ENCODE peak calls at places on chromosomes 13 and 19, in five cellular contexts. G is lung; S is CD8-positive, alpha-beta T cell; L is epithelial cell of proximal tubule; B is BE2C. M is an unnamed sample.

GRCh38 chr13:82847595-82847994 is 1034.7 kb downstream of the SLITRK1 start:
- DNase-seq in G (no peak), S (no peak), L (no peak), B (no peak), M (no peak)

GRCh38 chr19:41323430-41324125 is 13.6 kb downstream of the CCDC97 start:
- DNase-seq in G (no peak), S (peak), L (no peak), B (peak), M (no peak)

GRCh38 chr13:25095862-25096453 is at the start of gene PABPC3:
- DNase-seq in G (no peak), S (no peak), L (no peak), B (no peak), M (no peak)

GRCh38 chr13:19685034-19685433 is 51.6 kb downstream of the MPHOSPH8 start:
- DNase-seq in G (no peak), S (no peak), L (peak), B (no peak), M (no peak)

GRCh38 chr13:75569576-75569975 is 20.0 kb downstream of the UCHL3 start:
- DNase-seq in G (no peak), S (no peak), L (no peak), B (no peak), M (no peak)

GRCh38 chr13:54484166-54484565 is 1455.6 kb downstream of the OLFM4 start:
- DNase-seq in G (no peak), S (no peak), L (no peak), B (no peak), M (no peak)

GRCh38 chr13:25538276-25538675 is 166.5 kb downstream of the ATP8A2 start:
- DNase-seq in G (no peak), S (no peak), L (no peak), B (no peak), M (no peak)

GRCh38 chr19:38107129-38107528 is 116.9 kb downstream of the DPF1 start:
- DNase-seq in G (no peak), S (no peak), L (no peak), B (no peak), M (no peak)

GRCh38 chr19:8396563-8397203 is 6.5 kb downstream of the RAB11B start:
- DNase-seq in G (peak), S (peak), L (no peak), B (peak), M (peak)

GRCh38 chr13:23673354-23673753 is 103.1 kb downstream of the TNFRSF19 start:
- DNase-seq in G (peak), S (no peak), L (no peak), B (no peak), M (no peak)

GRCh38 chr13:93625536-93625935 is 398.9 kb downstream of the GPC6 start:
- DNase-seq in G (no peak), S (no peak), L (no peak), B (no peak), M (no peak)

GRCh38 chr19:10180459-10180858 is 14.3 kb downstream of the DNMT1 start:
- DNase-seq in G (no peak), S (no peak), L (no peak), B (no peak), M (no peak)

GRCh38 chr19:55603115-55603514 is 2.3 kb upstream of the ZNF865 start:
- DNase-seq in G (no peak), S (no peak), L (no peak), B (no peak), M (no peak)

GRCh38 chr13:46596501-46596900 is 43.5 kb downstream of the LRCH1 start:
- DNase-seq in G (no peak), S (no peak), L (no peak), B (no peak), M (no peak)

GRCh38 chr13:77565635-77566034 is 30.1 kb downstream of the SCEL start:
- DNase-seq in G (no peak), S (no peak), L (no peak), B (peak), M (no peak)

GRCh38 chr19:57242821-57243220 is 2.4 kb downstream of the ZNF805 start:
- DNase-seq in G (no peak), S (no peak), L (no peak), B (no peak), M (no peak)

GRCh38 chr13:76994281-76994680 is 2.4 kb downstream of the CLN5 start:
- DNase-seq in G (no peak), S (no peak), L (no peak), B (no peak), M (no peak)

GRCh38 chr19:17125728-17126677 is 50.4 kb downstream of the MYO9B start:
- DNase-seq in G (peak), S (peak), L (no peak), B (peak), M (peak)

GRCh38 chr13:111564657-111565056 is 244.2 kb downstream of the TEX29 start:
- DNase-seq in G (no peak), S (no peak), L (no peak), B (no peak), M (no peak)

GRCh38 chr13:45615501-45616101 is at the start of gene ERICH6B:
- DNase-seq in G (no peak), S (no peak), L (no peak), B (peak), M (no peak)

GRCh38 chr13:98206946-98207345 is 29.9 kb upstream of the RNF113B start:
- DNase-seq in G (no peak), S (no peak), L (peak), B (no peak), M (no peak)

GRCh38 chr19:42132030-42132628 is at the start of gene POU2F2:
- DNase-seq in G (peak), S (peak), L (no peak), B (no peak), M (peak)

GRCh38 chr19:19627716-19628498 is at the start of gene LPAR2:
- DNase-seq in G (peak), S (peak), L (no peak), B (no peak), M (no peak)

GRCh38 chr19:18488403-18488723 is 33.5 kb downstream of the ELL start:
- DNase-seq in G (no peak), S (no peak), L (no peak), B (no peak), M (no peak)

GRCh38 chr13:27665333-27665732 is 43.6 kb downstream of the POLR1D start:
- DNase-seq in G (no peak), S (no peak), L (no peak), B (no peak), M (no peak)

GRCh38 chr19:48616041-48616436 is 1.2 kb upstream of the FAM83E start:
- DNase-seq in G (no peak), S (no peak), L (no peak), B (no peak), M (no peak)

GRCh38 chr19:48618278-48618915 is 581 bp downstream of the RPL18 start:
- DNase-seq in G (no peak), S (no peak), L (no peak), B (no peak), M (no peak)

GRCh38 chr19:48615145-48616040 is 517 bp upstream of the FAM83E start:
- DNase-seq in G (no peak), S (no peak), L (no peak), B (no peak), M (no peak)

GRCh38 chr19:48617146-48617937 is 1.6 kb downstream of the RPL18 start:
- DNase-seq in G (no peak), S (no peak), L (no peak), B (no peak), M (no peak)

GRCh38 chr19:48616491-48617056 is 1.7 kb upstream of the FAM83E start:
- DNase-seq in G (no peak), S (no peak), L (no peak), B (no peak), M (no peak)
- H3K4me3 ChIP-seq in G (no peak), S (no peak), L (peak), B (peak), M (peak)

GRCh38 chr19:48735031-48735615 is 5.3 kb downstream of the RASIP1 start:
- DNase-seq in G (no peak), S (no peak), L (no peak), B (no peak), M (no peak)
- TF ChIP-seq CTCF in G (no peak), S (no peak), L (no peak), B (no peak), M (no peak)

DNA sequence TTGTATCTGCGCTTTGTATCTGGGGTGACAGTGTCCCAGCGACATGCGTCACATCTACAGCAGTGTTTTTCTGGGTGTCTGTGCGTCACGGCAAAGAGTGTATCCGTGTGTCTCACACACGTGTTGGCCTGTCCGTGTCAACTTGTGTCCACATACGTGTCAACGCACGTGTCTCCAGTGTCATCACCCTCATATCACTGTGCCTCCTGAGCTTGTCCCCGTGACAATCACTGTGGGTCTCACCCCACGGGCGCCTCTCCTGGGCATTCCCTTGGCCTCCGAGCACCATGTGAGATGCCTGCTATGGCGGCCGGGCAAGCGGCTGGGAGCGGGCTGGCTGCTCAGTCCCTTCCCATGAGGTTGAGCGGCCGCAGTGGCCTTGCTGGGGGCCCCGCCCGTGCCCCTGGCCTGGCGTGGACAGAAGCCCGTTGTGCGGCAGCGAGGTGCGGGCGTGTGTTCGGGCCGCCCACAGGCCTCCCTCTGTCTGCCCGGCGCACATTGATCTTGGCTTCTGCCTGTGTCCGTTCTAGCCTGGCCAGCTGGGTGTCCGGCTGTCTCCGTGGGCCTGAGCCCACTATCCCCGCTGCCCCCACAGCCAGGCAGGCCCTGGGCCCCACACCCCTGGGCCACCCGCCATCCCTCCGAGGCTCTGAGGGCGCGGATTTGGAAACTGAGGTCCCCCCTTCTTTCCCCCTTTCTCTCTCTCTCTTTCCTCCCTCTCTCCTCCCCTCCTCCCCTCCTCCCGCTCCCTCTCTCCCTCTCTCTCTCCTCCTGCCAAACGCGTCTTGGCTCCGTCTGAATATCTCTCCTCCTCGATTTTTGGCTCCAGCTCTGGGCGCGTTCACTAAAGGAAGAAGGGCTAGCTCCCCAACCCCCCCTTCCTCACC is 6.5 kb downstream of the NFIX start:
- DNase-seq in G (peak), S (no peak), L (no peak), B (no peak), M (no peak)
- H3K4me3 ChIP-seq in G (no peak), S (no peak), L (no peak), B (no peak), M (no peak)

GRCh38 chr19:53909471-53910169 is 542 bp downstream of the CACNG7 start:
- DNase-seq in G (no peak), S (no peak), L (no peak), B (no peak), M (no peak)

GRCh38 chr19:53916004-53916403 is 6.9 kb downstream of the CACNG7 start:
- DNase-seq in G (no peak), S (no peak), L (no peak), B (no peak), M (no peak)

GRCh38 chr19:53915000-53915399 is 5.9 kb downstream of the CACNG7 start:
- DNase-seq in G (no peak), S (no peak), L (no peak), B (no peak), M (no peak)

GRCh38 chr19:53910170-53910518 is 1.1 kb downstream of the CACNG7 start:
- DNase-seq in G (no peak), S (no peak), L (no peak), B (no peak), M (no peak)

DNA sequence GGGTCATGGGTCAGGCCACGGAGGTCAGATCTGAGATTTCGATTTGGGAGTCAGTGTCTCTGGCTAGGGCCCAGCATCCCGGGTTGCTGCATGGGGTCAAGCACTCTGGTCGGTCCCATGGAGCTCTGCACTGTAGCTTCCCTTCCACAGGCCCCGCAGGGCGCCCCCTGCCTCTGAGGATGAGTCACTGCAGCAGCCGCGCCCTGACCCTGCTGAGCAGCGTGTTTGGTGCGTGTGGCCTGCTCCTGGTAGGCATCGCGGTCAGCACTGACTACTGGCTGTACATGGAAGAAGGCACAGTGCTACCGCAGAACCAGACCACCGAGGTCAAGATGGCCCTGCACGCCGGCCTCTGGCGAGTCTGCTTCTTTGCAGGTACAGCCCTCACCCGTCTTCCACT is 3.6 kb downstream of the CACNG7 start:
- DNase-seq in G (no peak), S (no peak), L (no peak), B (no peak), M (no peak)
- TF ChIP-seq CTCF in G (no peak), S (no peak), L (peak), B (peak), M (peak)

GRCh38 chr13:113766035-113766800 is 7.2 kb downstream of the TMEM255B start:
- DNase-seq in G (no peak), S (no peak), L (no peak), B (no peak), M (no peak)

GRCh38 chr13:113765241-113765910 is 6.3 kb downstream of the TMEM255B start:
- DNase-seq in G (no peak), S (no peak), L (no peak), B (no peak), M (no peak)

GRCh38 chr13:113763254-113763653 is 4.2 kb downstream of the TMEM255B start:
- DNase-seq in G (no peak), S (no peak), L (no peak), B (no peak), M (no peak)

GRCh38 chr13:113763961-113764792 is 5.2 kb downstream of the TMEM255B start:
- DNase-seq in G (no peak), S (no peak), L (no peak), B (no peak), M (no peak)

GRCh38 chr13:113764793-113765190 is 5.8 kb downstream of the TMEM255B start:
- DNase-seq in G (no peak), S (no peak), L (no peak), B (no peak), M (no peak)
- H3K4me3 ChIP-seq in G (no peak), S (no peak), L (no peak), B (no peak), M (no peak)

GRCh38 chr13:60169239-60170031 is 5.7 kb upstream of the DIAPH3 start:
- DNase-seq in G (no peak), S (no peak), L (no peak), B (no peak), M (no peak)
- TF ChIP-seq CTCF in G (no peak), S (no peak), L (no peak), B (peak), M (no peak)